ENCODE peak calls at places on chromosomes 7 and 10, in five cellular contexts. X, R, I, S and D are unnamed samples.

GRCh38 chr7:92698237-92698841 is 108.1 kb upstream of the FAM133B start:
- DNase-seq in S (no peak), I (peak), R (peak), X (no peak), D (no peak)

GRCh38 chr7:64888561-64888900 is 14.5 kb upstream of the ZNF273 start:
- DNase-seq in X (no peak), I (no peak), S (peak), R (no peak), D (no peak)

GRCh38 chr10:84204122-84204521 is 9.8 kb downstream of the CDHR1 start:
- DNase-seq in I (peak), R (peak), X (peak), S (no peak), D (no peak)

GRCh38 chr10:60089095-60089494 is 182.7 kb upstream of the CCDC6 start:
- DNase-seq in I (peak), S (no peak), R (peak), X (no peak), D (no peak)

GRCh38 chr10:97915761-97916160 is 66.1 kb downstream of the GOLGA7B start:
- DNase-seq in R (no peak), I (no peak), X (no peak), S (no peak), D (no peak)

GRCh38 chr7:86058649-86059048 is 585.1 kb upstream of the GRM3 start:
- DNase-seq in R (no peak), X (no peak), I (no peak), S (no peak), D (no peak)

GRCh38 chr10:84654671-84655070 is 326.3 kb downstream of the CCSER2 start:
- DNase-seq in X (no peak), I (no peak), S (no peak), R (no peak), D (peak)

GRCh38 chr10:101367569-101368453 is 13.8 kb downstream of the BTRC start:
- DNase-seq in R (no peak), I (peak), S (no peak), X (peak), D (no peak)

GRCh38 chr10:88995156-88995876 is 4.7 kb downstream of the FAS start:
- DNase-seq in X (no peak), R (no peak), I (no peak), S (no peak), D (no peak)

GRCh38 chr10:110919349-110919931 is at the start of gene SHOC2:
- DNase-seq in R (no peak), X (peak), S (peak), I (no peak), D (no peak)

GRCh38 chr7:128891110-128891941 is 19.2 kb downstream of the KCP start:
- DNase-seq in S (peak), X (no peak), R (no peak), I (no peak), D (no peak)

GRCh38 chr10:61609609-61610166 is 53.0 kb upstream of the CABCOCO1 start:
- DNase-seq in S (no peak), R (no peak), X (no peak), I (no peak), D (no peak)

GRCh38 chr7:112649560-112649959 is 140.6 kb downstream of the TMEM168 start:
- DNase-seq in S (no peak), R (no peak), I (no peak), X (no peak), D (no peak)

GRCh38 chr7:30829476-30829875 is 58.3 kb downstream of the MINDY4 start:
- DNase-seq in R (no peak), X (no peak), S (no peak), I (no peak), D (no peak)

GRCh38 chr10:35998036-35998435 is 355.9 kb upstream of the FZD8 start:
- DNase-seq in I (no peak), R (no peak), X (no peak), S (no peak), D (no peak)

GRCh38 chr7:128113839-128114238 is 82.6 kb upstream of the LRRC4 start:
- DNase-seq in R (no peak), X (no peak), I (no peak), S (peak), D (no peak)

GRCh38 chr10:28906440-28906839 is 229.1 kb downstream of the BAMBI start:
- DNase-seq in S (no peak), X (no peak), R (no peak), I (no peak), D (no peak)

GRCh38 chr7:18241543-18242231 is 214.0 kb upstream of the PRPS1L1 start:
- DNase-seq in R (no peak), X (no peak), S (no peak), I (no peak), D (no peak)

GRCh38 chr10:63719174-63719856 is 198.1 kb downstream of the REEP3 start:
- DNase-seq in S (no peak), R (peak), X (no peak), I (no peak), D (no peak)

GRCh38 chr10:34553753-34554152 is 261.3 kb downstream of the PARD3 start:
- DNase-seq in I (no peak), R (no peak), X (no peak), S (no peak), D (no peak)

GRCh38 chr7:30705008-30705407 is 22.8 kb upstream of the CRHR2 start:
- DNase-seq in I (no peak), S (no peak), X (no peak), R (no peak), D (no peak)

GRCh38 chr10:132580157-132580556 is 42.6 kb downstream of the INPP5A start:
- DNase-seq in R (no peak), I (no peak), S (no peak), X (no peak), D (no peak)

GRCh38 chr7:63233881-63234280 is 764.8 kb upstream of the ZNF722 start:
- DNase-seq in S (no peak), R (no peak), I (no peak), X (no peak), D (no peak)

GRCh38 chr10:71272122-71272771 is 46.8 kb upstream of the SLC29A3 start:
- DNase-seq in S (no peak), I (no peak), R (no peak), X (no peak), D (no peak)

GRCh38 chr7:158431941-158432347 is 155.7 kb downstream of the PTPRN2 start:
- DNase-seq in X (peak), I (peak), S (no peak), R (peak), D (no peak)

GRCh38 chr7:132030161-132030568 is 473.7 kb upstream of the PODXL start:
- DNase-seq in I (no peak), R (no peak), S (no peak), X (no peak), D (no peak)

GRCh38 chr10:132355754-132356153 is 23.8 kb downstream of the LRRC27 start:
- DNase-seq in I (no peak), X (no peak), S (no peak), R (no peak), D (no peak)

GRCh38 chr7:4549681-4550080 is 132.4 kb upstream of the FOXK1 start:
- DNase-seq in I (no peak), R (no peak), X (no peak), S (no peak), D (no peak)

GRCh38 chr10:102782698-102783540 is 39.2 kb downstream of the WBP1L start:
- DNase-seq in R (no peak), X (no peak), S (no peak), I (no peak), D (no peak)

GRCh38 chr7:84982199-84982598 is 204.7 kb downstream of the SEMA3D start:
- DNase-seq in I (no peak), X (no peak), S (no peak), R (no peak), D (no peak)

GRCh38 chr7:101956130-101956529 is 138.7 kb downstream of the CUX1 start:
- DNase-seq in X (no peak), I (no peak), S (no peak), R (no peak), D (no peak)

GRCh38 chr7:41886257-41886905 is 183.5 kb upstream of the INHBA start:
- DNase-seq in X (no peak), S (no peak), R (no peak), I (no peak), D (no peak)

GRCh38 chr7:117270371-117270770 is 52.5 kb downstream of the WNT2 start:
- DNase-seq in X (no peak), I (no peak), R (no peak), S (no peak), D (no peak)

GRCh38 chr10:133128126-133129081 is 31.6 kb upstream of the KNDC1 start:
- DNase-seq in X (no peak), S (peak), I (no peak), R (no peak), D (no peak)

GRCh38 chr10:118522791-118523498 is 72.5 kb downstream of the PRLHR start:
- DNase-seq in S (no peak), I (peak), X (no peak), R (no peak), D (no peak)

GRCh38 chr7:70178787-70179186 is 580.5 kb downstream of the AUTS2 start:
- DNase-seq in I (no peak), R (no peak), S (no peak), X (no peak), D (no peak)
- TF ChIP-seq RAD21 in I (no peak), R (no peak), S (no peak), X (no peak), D (no peak)

GRCh38 chr7:3138992-3139391 is 95.3 kb upstream of the CARD11 start:
- DNase-seq in I (no peak), X (no peak), S (no peak), R (no peak), D (no peak)

GRCh38 chr7:3138206-3138605 is 94.5 kb upstream of the CARD11 start:
- DNase-seq in I (no peak), R (no peak), X (no peak), S (no peak), D (no peak)

GRCh38 chr7:3140834-3141233 is 97.2 kb upstream of the CARD11 start:
- DNase-seq in I (no peak), R (no peak), S (no peak), X (no peak), D (no peak)

DNA sequence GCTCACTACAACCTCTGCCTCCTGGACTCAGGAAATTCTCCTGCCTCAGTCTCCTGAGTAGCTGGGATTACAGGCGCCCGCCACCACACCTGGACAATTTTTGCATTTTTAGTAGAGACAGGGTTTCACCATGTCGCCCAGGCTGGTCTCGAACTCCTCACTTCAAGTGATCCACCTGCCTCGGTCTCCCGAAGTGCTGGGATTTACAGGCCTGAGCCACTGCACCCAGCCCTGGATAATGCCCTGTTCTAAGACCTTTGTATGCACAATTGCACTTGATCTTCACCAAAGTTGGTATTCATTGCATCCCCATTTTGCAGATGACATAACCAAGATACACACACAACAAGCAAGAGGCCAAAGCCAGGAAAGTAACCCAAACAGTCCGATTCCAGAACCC is 97.7 kb upstream of the CARD11 start:
- DNase-seq in S (no peak), I (no peak), X (no peak), R (no peak), D (no peak)
- TF ChIP-seq ATF3 in S (no peak), I (no peak), X (no peak), R (no peak), D (no peak)

GRCh38 chr7:77627307-77627671 is 69.0 kb upstream of the RSBN1L start:
- DNase-seq in R (no peak), I (no peak), S (no peak), X (no peak), D (no peak)

GRCh38 chr7:77626515-77627306 is 69.5 kb upstream of the RSBN1L start:
- DNase-seq in R (no peak), I (no peak), S (no peak), X (no peak), D (no peak)

GRCh38 chr7:77629797-77630196 is 66.5 kb upstream of the RSBN1L start:
- DNase-seq in S (no peak), X (no peak), R (no peak), I (no peak), D (no peak)

DNA sequence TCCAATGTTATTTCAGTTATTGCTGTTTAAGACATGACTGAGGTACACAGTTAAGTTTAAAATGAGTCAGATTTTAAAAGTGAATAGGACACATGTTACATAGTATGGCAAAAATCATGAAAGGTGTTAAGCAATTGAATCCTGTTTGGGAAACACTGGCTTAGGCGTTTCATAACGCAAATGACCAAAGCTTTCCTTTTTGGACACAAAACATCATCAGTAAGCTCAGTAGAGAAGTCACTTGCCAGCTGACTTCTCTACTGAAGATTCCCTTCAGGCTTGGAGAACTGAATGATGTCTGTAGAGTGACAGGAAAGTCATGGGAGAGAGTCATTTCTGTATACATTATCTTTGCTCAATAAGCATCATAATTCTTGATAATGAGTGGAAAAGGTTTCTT is 64.4 kb upstream of the RSBN1L start:
- DNase-seq in S (no peak), R (no peak), I (no peak), X (no peak), D (no peak)
- TF ChIP-seq RAD21 in S (no peak), R (no peak), I (no peak), X (no peak), D (no peak)

GRCh38 chr10:129966831-129967578 is 2.9 kb upstream of the EBF3 start:
- DNase-seq in I (no peak), S (peak), R (no peak), X (no peak), D (no peak)
- TF ChIP-seq ATF3 in I (no peak), S (no peak), R (no peak), X (no peak), D (no peak)